ENCODE peak calls at places on chromosomes 2 and 18, in four cellular contexts. R, U, B and C are unnamed samples.

GRCh38 chr2:190791347-190791982 is 89.2 kb upstream of the GLS start:
- DNase-seq in R (no peak), U (peak), B (no peak), C (no peak)

GRCh38 chr2:190180313-190181065 is 118.0 kb upstream of the MSTN start:
- DNase-seq in R (no peak), U (peak), B (peak), C (peak)

GRCh38 chr2:176090870-176091269 is 1.7 kb upstream of the HOXD13 start:
- DNase-seq in R (no peak), U (no peak), B (no peak), C (no peak)

GRCh38 chr18:26456070-26456491 is 92.3 kb downstream of the KCTD1 start:
- DNase-seq in R (no peak), U (no peak), B (peak), C (no peak)

GRCh38 chr2:71646028-71646427 is 192.7 kb downstream of the DYSF start:
- DNase-seq in R (no peak), U (no peak), B (no peak), C (no peak)

GRCh38 chr2:158893057-158893456 is 75.4 kb upstream of the TANC1 start:
- DNase-seq in R (no peak), U (no peak), B (no peak), C (no peak)

GRCh38 chr2:152369176-152369860 is 34.3 kb downstream of the FMNL2 start:
- DNase-seq in R (no peak), U (no peak), B (peak), C (no peak)

GRCh38 chr18:34773378-34773777 is 63.3 kb downstream of the DTNA start:
- DNase-seq in R (no peak), U (no peak), B (no peak), C (no peak)

GRCh38 chr2:229445013-229445412 is 173.9 kb upstream of the PID1 start:
- DNase-seq in R (no peak), U (no peak), B (peak), C (no peak)

GRCh38 chr2:86622878-86623548 is 652 bp downstream of the RNF103 start:
- DNase-seq in R (no peak), U (peak), B (no peak), C (peak)

GRCh38 chr2:197559656-197560055 is 43.8 kb downstream of the MOB4 start:
- DNase-seq in R (no peak), U (no peak), B (no peak), C (no peak)

GRCh38 chr2:121485039-121485438 is 45.6 kb upstream of the RNU4ATAC start:
- DNase-seq in R (no peak), U (no peak), B (no peak), C (no peak)
- TF ChIP-seq ESRRA in R (no peak), U (no peak), B (no peak), C (no peak)

DNA sequence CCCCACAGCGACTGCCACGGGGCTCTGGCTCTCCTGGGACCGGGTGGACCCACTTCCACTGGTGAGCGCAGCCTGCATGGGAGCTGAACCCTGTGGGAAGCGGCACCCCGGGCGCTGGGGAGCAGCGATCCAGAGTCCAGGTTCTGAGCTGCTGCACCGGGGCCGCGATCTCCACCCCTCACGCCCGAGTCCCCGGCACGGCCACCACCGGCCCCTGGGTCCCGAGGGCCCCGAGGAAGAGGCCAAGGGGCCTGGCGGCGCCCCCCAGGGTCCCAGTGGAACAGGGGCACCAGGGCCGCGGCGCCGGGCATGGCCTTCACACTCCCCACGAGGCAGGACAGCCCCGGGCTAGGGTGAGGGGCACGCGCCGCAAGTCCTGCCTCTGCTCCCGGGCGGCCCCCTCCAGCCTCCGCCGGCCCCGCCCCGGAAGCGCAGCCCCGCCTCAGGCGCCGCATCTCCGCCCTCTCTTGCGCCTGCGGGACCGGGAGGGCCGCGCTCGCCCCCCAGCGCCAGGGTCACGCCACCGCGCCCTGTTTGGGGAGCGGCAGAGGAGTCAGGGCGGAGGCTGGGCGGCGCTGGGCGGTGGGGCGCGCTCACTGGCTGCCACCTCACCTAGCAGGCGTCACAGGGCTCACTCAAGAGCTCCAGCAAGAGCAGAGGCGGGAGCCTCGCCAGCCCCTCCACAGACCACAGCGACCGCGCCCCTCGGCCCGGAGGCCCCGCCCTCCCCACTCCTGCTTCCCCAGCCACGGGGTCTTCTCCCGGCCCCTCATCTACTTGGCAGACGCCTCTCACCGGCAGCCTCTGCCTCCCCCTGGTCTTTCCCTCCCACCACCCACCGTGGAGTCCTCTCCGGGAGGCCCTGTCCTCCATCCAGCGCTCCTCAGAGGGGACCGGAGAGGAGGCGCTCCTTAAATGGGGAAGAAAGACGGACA is 26.8 kb downstream of the THAP4 start:
- DNase-seq in R (peak), U (peak), B (peak), C (peak)
- TF ChIP-seq ATF3 in R (no peak), U (no peak), B (peak), C (no peak)

GRCh38 chr2:74778381-74779371 is 55.3 kb upstream of the HK2 start:
- DNase-seq in R (no peak), U (no peak), B (peak), C (peak)
- TF ChIP-seq ESRRA in R (no peak), U (no peak), B (peak), C (no peak)

DNA sequence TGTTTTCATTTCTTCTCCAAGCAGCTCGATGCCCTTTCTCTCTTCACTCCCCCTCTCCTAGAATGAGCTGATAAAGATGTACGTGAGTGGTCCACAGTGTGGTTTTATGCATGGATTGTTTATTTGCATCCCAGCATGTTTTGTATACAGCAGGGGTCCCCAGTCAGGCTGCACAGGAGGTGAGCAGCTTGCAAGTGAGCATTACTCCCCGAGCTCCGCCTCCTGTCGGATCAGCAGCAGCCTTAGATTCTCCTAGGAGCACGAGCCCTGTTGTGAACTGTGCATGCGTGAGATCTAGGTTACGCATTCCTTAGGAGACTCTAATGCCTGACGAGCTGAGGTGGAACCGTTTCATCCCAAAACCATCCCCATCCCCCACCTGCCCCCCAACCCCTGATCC is 262.6 kb downstream of the AGAP1 start:
- DNase-seq in R (no peak), U (no peak), B (no peak), C (no peak)
- TF ChIP-seq ATF3 in R (no peak), U (no peak), B (no peak), C (no peak)

DNA sequence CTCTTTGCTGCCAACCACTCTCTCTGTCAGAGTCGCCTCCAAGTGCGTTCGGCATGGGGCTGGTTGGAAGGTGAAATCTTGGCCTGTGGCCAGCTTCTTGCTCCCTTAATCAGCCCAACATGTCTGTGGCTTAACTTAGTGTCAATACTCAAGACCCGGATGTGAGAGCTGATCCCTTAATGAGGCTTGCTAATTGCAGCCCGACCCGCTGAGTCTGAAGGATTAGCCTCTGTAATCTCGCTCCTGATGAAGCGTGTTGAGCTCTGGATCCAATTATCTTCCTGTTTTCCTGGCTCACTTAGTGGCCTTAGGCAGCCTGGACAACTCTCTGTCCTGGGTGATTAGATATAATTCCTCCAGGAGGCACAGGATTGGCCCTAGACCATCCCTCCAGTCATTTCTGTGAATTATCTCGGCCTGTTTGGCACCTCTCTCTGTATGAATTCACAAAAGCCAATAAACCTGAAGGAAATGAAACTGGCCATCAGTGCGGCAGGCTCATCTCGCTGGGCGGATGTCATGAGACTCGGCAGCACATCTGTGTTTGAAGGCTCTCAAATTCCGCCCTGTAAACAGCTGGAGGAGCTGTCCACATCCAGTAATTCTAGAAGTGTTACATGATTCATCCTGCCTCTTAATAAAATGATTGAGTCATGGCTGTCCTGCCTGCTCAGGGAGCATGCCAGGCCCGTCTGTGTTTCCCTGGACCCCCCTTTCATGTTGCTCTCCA is 38.5 kb downstream of the ACOXL start:
- DNase-seq in R (no peak), U (no peak), B (no peak), C (no peak)
- TF ChIP-seq ESRRA in R (no peak), U (no peak), B (no peak), C (no peak)

GRCh38 chr2:241363316-241363879 is 7.3 kb downstream of the FARP2 start:
- DNase-seq in R (no peak), U (no peak), B (no peak), C (no peak)
- TF ChIP-seq ATF3 in R (no peak), U (no peak), B (no peak), C (no peak)

DNA sequence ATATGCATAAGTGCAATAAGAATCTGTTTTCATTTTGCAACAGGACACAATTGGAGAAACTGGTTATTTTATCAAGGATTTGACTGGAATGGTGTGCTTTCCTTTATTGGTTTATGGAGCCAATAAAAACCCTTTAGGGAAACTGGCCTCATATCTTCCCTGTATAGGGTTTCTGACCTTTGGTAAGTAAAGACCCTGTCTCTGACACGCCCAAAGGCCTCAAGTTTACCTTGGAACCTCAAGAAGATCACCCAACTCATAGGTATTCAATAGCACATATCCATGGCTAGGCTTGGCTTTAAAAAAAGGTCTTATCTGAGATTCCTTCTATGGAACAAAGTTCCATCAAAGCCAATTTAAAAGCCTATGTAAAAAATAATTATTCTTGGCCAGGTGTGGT is 11.2 kb downstream of the HAAO start:
- DNase-seq in R (no peak), U (no peak), B (no peak), C (no peak)
- TF ChIP-seq ESRRA in R (no peak), U (no peak), B (no peak), C (no peak)

GRCh38 chr2:61534926-61535325 is 3.2 kb downstream of the XPO1 start:
- DNase-seq in R (no peak), U (no peak), B (no peak), C (no peak)

GRCh38 chr2:61537590-61538178 is 472 bp downstream of the XPO1 start:
- DNase-seq in R (no peak), U (no peak), B (no peak), C (peak)

GRCh38 chr2:61536723-61537581 is 1.2 kb downstream of the XPO1 start:
- DNase-seq in R (peak), U (peak), B (peak), C (peak)

GRCh38 chr2:61536086-61536722 is 2.0 kb downstream of the XPO1 start:
- DNase-seq in R (no peak), U (peak), B (peak), C (no peak)

GRCh38 chr2:61535449-61535848 is 2.7 kb downstream of the XPO1 start:
- DNase-seq in R (no peak), U (no peak), B (no peak), C (no peak)
- TF ChIP-seq ATF3 in R (no peak), U (no peak), B (no peak), C (no peak)

DNA sequence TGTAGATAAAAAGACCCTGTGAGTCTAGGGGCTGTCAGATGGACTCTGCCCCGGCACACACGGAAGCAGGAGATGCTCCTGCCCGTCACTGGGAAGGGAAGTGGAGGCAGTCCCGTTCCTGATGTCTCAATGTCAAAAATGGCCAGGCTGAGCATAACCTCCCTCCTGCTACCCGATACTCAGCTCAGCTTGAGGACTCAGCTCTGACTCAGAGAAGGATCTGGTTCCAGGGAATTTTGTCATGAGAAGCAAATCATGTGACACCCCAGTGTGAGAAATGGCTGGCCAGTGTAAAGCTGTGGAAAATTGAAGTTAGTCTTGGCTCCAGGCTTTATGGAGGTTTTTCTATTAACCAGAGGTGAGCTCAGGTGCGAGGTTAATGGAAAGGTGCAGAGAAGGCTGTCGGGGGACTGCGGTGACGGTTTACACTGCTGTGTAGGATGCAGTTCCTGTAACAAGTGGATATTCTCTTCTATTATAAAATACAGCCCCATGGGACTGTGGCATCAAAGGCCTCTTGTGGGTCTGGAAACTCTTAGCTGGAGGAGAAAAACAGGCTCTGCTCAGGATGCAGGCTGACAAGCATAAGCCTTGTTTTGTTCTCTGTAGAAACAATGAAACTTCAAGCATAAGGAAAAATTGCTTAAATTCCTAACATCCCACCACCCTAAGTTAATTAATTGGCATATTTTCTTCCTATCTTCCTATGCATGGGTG is 24.7 kb upstream of the AGAP1 start:
- DNase-seq in R (no peak), U (peak), B (no peak), C (no peak)
- TF ChIP-seq ESRRA in R (no peak), U (no peak), B (no peak), C (no peak)

DNA sequence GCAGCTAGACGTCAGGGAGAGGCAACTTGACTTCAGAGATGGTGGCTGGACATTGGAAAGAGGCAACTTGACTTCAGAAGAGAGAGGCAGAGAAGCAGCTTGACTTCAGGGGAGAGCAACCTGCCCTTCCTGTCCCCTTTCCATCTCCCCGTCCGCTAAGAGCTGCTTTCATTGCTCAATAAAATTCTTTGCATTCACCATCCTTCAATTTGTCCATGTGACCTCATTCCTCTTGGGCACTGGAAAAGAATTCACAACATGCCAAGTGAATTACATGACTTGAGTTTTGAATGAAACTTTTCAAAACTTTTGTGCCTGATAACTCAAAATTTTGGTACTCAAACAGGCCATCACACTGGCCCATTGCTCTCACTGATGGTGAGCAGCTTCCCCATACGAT is 158.9 kb downstream of the DPP4 start:
- DNase-seq in R (no peak), U (no peak), B (no peak), C (no peak)
- TF ChIP-seq ATF3 in R (no peak), U (no peak), B (no peak), C (no peak)